ENCODE peak calls at places on chromosomes 16 and 17, in five cellular contexts. D is cardiac muscle cell, I is HT1080, K is left lung, G is NCI-H1048. E is an unnamed sample.

GRCh38 chr16:86541560-86541959 is 13.5 kb downstream of the MTHFSD start:
- DNase-seq in I (no peak), G (no peak), K (peak; percentile 52), D (no peak), E (no peak)

GRCh38 chr16:85475233-85475632 is 137.9 kb upstream of the GSE1 start:
- DNase-seq in K (no peak), G (no peak), I (no peak), D (no peak), E (peak; percentile 56)

GRCh38 chr16:55532227-55532626 is 23.4 kb downstream of the LPCAT2 start:
- DNase-seq in D (no peak), K (no peak), G (no peak), I (no peak), E (no peak)

GRCh38 chr16:86391987-86392386 is 118.3 kb upstream of the FOXF1 start:
- DNase-seq in I (no peak), G (no peak), D (peak; percentile 47), K (no peak), E (no peak)

GRCh38 chr17:35448899-35449227 is 297 bp upstream of the SLFN13 start:
- DNase-seq in K (no peak), G (no peak), D (no peak), I (no peak), E (no peak)

GRCh38 chr16:66930189-66930588 is 4.0 kb downstream of the CIAO2B start:
- DNase-seq in K (peak; percentile 10), I (peak; percentile 70), D (peak; percentile 60), G (no peak), E (no peak)

GRCh38 chr17:19719365-19720209 is 3.2 kb upstream of the SLC47A2 start:
- DNase-seq in K (peak; percentile 57), D (no peak), I (no peak), G (no peak), E (peak; percentile 26)

GRCh38 chr16:85168732-85169256 is 56.5 kb upstream of the CIBAR2 start:
- DNase-seq in G (no peak), D (peak; percentile 80), K (peak; percentile 76), I (no peak), E (peak; percentile 49)

GRCh38 chr17:57832711-57833596 is 16.9 kb downstream of the MRPS23 start:
- DNase-seq in K (no peak), G (peak; percentile 12), I (no peak), D (peak; percentile 82), E (peak; percentile 87)

GRCh38 chr16:28258571-28258970 is 33.8 kb upstream of the SBK1 start:
- DNase-seq in K (peak; percentile 64), I (no peak), D (peak; percentile 33), G (no peak), E (no peak)

GRCh38 chr17:3529817-3530741 is 27.5 kb downstream of the TRPV3 start:
- DNase-seq in I (no peak), G (no peak), D (peak; percentile 97), K (no peak), E (peak; percentile 97)

GRCh38 chr16:87335306-87335967 is 18.2 kb upstream of the C16orf95 start:
- DNase-seq in K (peak; percentile 64), I (no peak), G (no peak), D (no peak), E (no peak)

GRCh38 chr17:58084317-58084981 is 1.2 kb downstream of the DYNLL2 start:
- DNase-seq in I (peak; percentile 7), D (peak; percentile 23), K (no peak), G (no peak), E (peak; percentile 88)

GRCh38 chr17:65243838-65244237 is 106.7 kb downstream of the RGS9 start:
- DNase-seq in G (no peak), K (no peak), D (peak; percentile 26), I (peak; percentile 82), E (no peak)

GRCh38 chr16:73036074-73036826 is 11.7 kb downstream of the ZFHX3 start:
- DNase-seq in I (no peak), K (no peak), G (peak; percentile 62), D (no peak), E (peak; percentile 89)

GRCh38 chr16:71540-72341 is 690 bp downstream of the RHBDF1 start:
- DNase-seq in D (peak; percentile 69), G (no peak), K (no peak), I (peak; percentile 79), E (peak; percentile 94)

GRCh38 chr17:27577124-27577761 is 53.7 kb upstream of the LGALS9 start:
- DNase-seq in K (no peak), D (peak; percentile 72), I (peak; percentile 60), G (no peak), E (peak; percentile 83)

GRCh38 chr16:13992322-13992721 is 72.4 kb downstream of the ERCC4 start:
- DNase-seq in I (no peak), D (no peak), K (no peak), G (no peak), E (no peak)

GRCh38 chr17:55510986-55511721 is at the start of gene SMIM36:
- DNase-seq in I (no peak), G (no peak), K (peak; percentile 78), D (no peak), E (no peak)

GRCh38 chr17:1087381-1088241 is 90.7 kb downstream of the TIMM22 start:
- DNase-seq in K (peak; percentile 87), D (no peak), G (peak; percentile 43), I (no peak), E (peak; percentile 66)

GRCh38 chr16:81424761-81425160 is 19.8 kb upstream of the CMIP start:
- DNase-seq in I (peak; percentile 71), D (no peak), G (no peak), K (no peak), E (no peak)

GRCh38 chr17:32266389-32267269 is 997 bp downstream of the RHBDL3 start:
- DNase-seq in I (no peak), K (peak; percentile 78), G (no peak), D (no peak), E (peak; percentile 71)

GRCh38 chr17:44273607-44274006 is 5.7 kb upstream of the SLC4A1 start:
- DNase-seq in D (no peak), K (no peak), I (no peak), G (no peak), E (no peak)

GRCh38 chr17:49715717-49716279 is 8.0 kb upstream of the SLC35B1 start:
- DNase-seq in G (no peak), K (no peak), I (peak; percentile 13), D (no peak), E (no peak)

GRCh38 chr16:86195863-86196630 is 297.1 kb downstream of the IRF8 start:
- DNase-seq in D (peak; percentile 35), G (no peak), K (no peak), I (no peak), E (peak; percentile 94)

GRCh38 chr16:11456741-11457140 is 111.5 kb downstream of the RMI2 start:
- DNase-seq in D (no peak), K (peak; percentile 65), I (no peak), G (no peak), E (no peak)

E was measured in ELF-1.